ENCODE peak calls at places on chromosome 19, in six cellular contexts. One of them, this sample, is unnamed.
A peak's percentile ranks its signal among the peaks of the same experiment; 100 is the strongest.

GRCh38 chr19:43651758-43652545 is 12.3 kb upstream of the CADM4 start:
- ATAC-seq in A549: peak; percentile 91
- ATAC-seq in activated CD8-positive, alpha-beta T cell treated with anti-CD3 and anti-CD28 coated beads, Interleukin-2, amount 10 ng/mL, durations not matched to agents 7 days and 5 days: peak; percentile 64
- ATAC-seq in heart left ventricle: peak; percentile 80
- ATAC-seq in Panc1: peak; percentile 87
- ATAC-seq in IMR-90: peak; percentile 95
- ATAC-seq in this sample: peak; percentile 93

GRCh38 chr19:12786149-12786870 is 5.0 kb upstream of the JUNB start:
- ATAC-seq in A549: no peak
- ATAC-seq in activated CD8-positive, alpha-beta T cell treated with anti-CD3 and anti-CD28 coated beads, Interleukin-2, amount 10 ng/mL, durations not matched to agents 7 days and 5 days: no peak
- ATAC-seq in heart left ventricle: no peak
- ATAC-seq in Panc1: no peak
- ATAC-seq in IMR-90: no peak
- ATAC-seq in this sample: no peak

GRCh38 chr19:35531291-35531690 is 2.0 kb upstream of the GAPDHS start:
- ATAC-seq in A549: no peak
- ATAC-seq in activated CD8-positive, alpha-beta T cell treated with anti-CD3 and anti-CD28 coated beads, Interleukin-2, amount 10 ng/mL, durations not matched to agents 7 days and 5 days: no peak
- ATAC-seq in heart left ventricle: no peak
- ATAC-seq in Panc1: no peak
- ATAC-seq in IMR-90: no peak
- ATAC-seq in this sample: no peak

GRCh38 chr19:49489601-49490167 is 2.3 kb downstream of the RPL13A start:
- ATAC-seq in A549: peak; percentile 9
- ATAC-seq in activated CD8-positive, alpha-beta T cell treated with anti-CD3 and anti-CD28 coated beads, Interleukin-2, amount 10 ng/mL, durations not matched to agents 7 days and 5 days: no peak
- ATAC-seq in heart left ventricle: no peak
- ATAC-seq in Panc1: no peak
- ATAC-seq in IMR-90: no peak
- ATAC-seq in this sample: no peak

GRCh38 chr19:9011875-9012274 is 1.7 kb upstream of the MUC16 start:
- ATAC-seq in A549: no peak
- ATAC-seq in activated CD8-positive, alpha-beta T cell treated with anti-CD3 and anti-CD28 coated beads, Interleukin-2, amount 10 ng/mL, durations not matched to agents 7 days and 5 days: no peak
- ATAC-seq in heart left ventricle: no peak
- ATAC-seq in Panc1: no peak
- ATAC-seq in IMR-90: no peak
- ATAC-seq in this sample: no peak

GRCh38 chr19:49491804-49492572 is 4.2 kb upstream of the RPS11 start:
- ATAC-seq in A549: no peak
- ATAC-seq in activated CD8-positive, alpha-beta T cell treated with anti-CD3 and anti-CD28 coated beads, Interleukin-2, amount 10 ng/mL, durations not matched to agents 7 days and 5 days: no peak
- ATAC-seq in heart left ventricle: no peak
- ATAC-seq in Panc1: no peak
- ATAC-seq in IMR-90: no peak
- ATAC-seq in this sample: no peak

GRCh38 chr19:38036707-38037106 is 129.7 kb downstream of the SIPA1L3 start:
- ATAC-seq in A549: no peak
- ATAC-seq in activated CD8-positive, alpha-beta T cell treated with anti-CD3 and anti-CD28 coated beads, Interleukin-2, amount 10 ng/mL, durations not matched to agents 7 days and 5 days: no peak
- ATAC-seq in heart left ventricle: no peak
- ATAC-seq in Panc1: no peak
- ATAC-seq in IMR-90: no peak
- ATAC-seq in this sample: peak; percentile 3

GRCh38 chr19:566403-566802 is 6.0 kb upstream of the BSG start:
- ATAC-seq in A549: no peak
- ATAC-seq in activated CD8-positive, alpha-beta T cell treated with anti-CD3 and anti-CD28 coated beads, Interleukin-2, amount 10 ng/mL, durations not matched to agents 7 days and 5 days: no peak
- ATAC-seq in heart left ventricle: peak; percentile 56
- ATAC-seq in Panc1: no peak
- ATAC-seq in IMR-90: no peak
- ATAC-seq in this sample: no peak

GRCh38 chr19:23461120-23461519 is 65.8 kb upstream of the ZNF91 start:
- ATAC-seq in A549: no peak
- ATAC-seq in activated CD8-positive, alpha-beta T cell treated with anti-CD3 and anti-CD28 coated beads, Interleukin-2, amount 10 ng/mL, durations not matched to agents 7 days and 5 days: no peak
- ATAC-seq in heart left ventricle: no peak
- ATAC-seq in Panc1: no peak
- ATAC-seq in IMR-90: no peak
- ATAC-seq in this sample: no peak

GRCh38 chr19:16541526-16542044 is 652 bp downstream of the CHERP start:
- ATAC-seq in A549: peak; percentile 9
- ATAC-seq in activated CD8-positive, alpha-beta T cell treated with anti-CD3 and anti-CD28 coated beads, Interleukin-2, amount 10 ng/mL, durations not matched to agents 7 days and 5 days: peak; percentile 9
- ATAC-seq in heart left ventricle: no peak
- ATAC-seq in Panc1: no peak
- ATAC-seq in IMR-90: peak; percentile 2
- ATAC-seq in this sample: peak; percentile 10

GRCh38 chr19:14476663-14477401 is 1.7 kb upstream of the PTGER1 start:
- ATAC-seq in A549: peak; percentile 58
- ATAC-seq in activated CD8-positive, alpha-beta T cell treated with anti-CD3 and anti-CD28 coated beads, Interleukin-2, amount 10 ng/mL, durations not matched to agents 7 days and 5 days: no peak
- ATAC-seq in heart left ventricle: peak; percentile 19
- ATAC-seq in Panc1: peak; percentile 67
- ATAC-seq in IMR-90: peak; percentile 42
- ATAC-seq in this sample: peak; percentile 8

GRCh38 chr19:15418112-15418587 is 638 bp downstream of the AKAP8L start:
- ATAC-seq in A549: peak; percentile 1
- ATAC-seq in activated CD8-positive, alpha-beta T cell treated with anti-CD3 and anti-CD28 coated beads, Interleukin-2, amount 10 ng/mL, durations not matched to agents 7 days and 5 days: no peak
- ATAC-seq in heart left ventricle: no peak
- ATAC-seq in Panc1: no peak
- ATAC-seq in IMR-90: peak; percentile 2
- ATAC-seq in this sample: peak; percentile 7